ENCODE peak calls at places on chromosomes 11 and 22, in ten cellular contexts. G, A, K, J, W, H, E, Y, P and I are unnamed samples.
A peak's percentile ranks its signal among the peaks of the same experiment; 100 is the strongest.

GRCh38 chr22:48520207-48520606 is 1307.5 kb downstream of the BRD1 start:
- DNase-seq in G (no peak), A (no peak), K (no peak), J (no peak), W (no peak), H (no peak), E (no peak), Y (no peak), P (no peak), I (no peak)

GRCh38 chr22:17919276-17920144 is 104.9 kb downstream of the MICAL3 start:
- DNase-seq in G (no peak), A (no peak), K (no peak), J (peak; percentile 59), W (no peak), H (no peak), E (no peak), Y (no peak), P (peak; percentile 71), I (no peak)

GRCh38 chr11:2582958-2583604 is 116.7 kb downstream of the KCNQ1OT1 start:
- DNase-seq in G (peak; percentile 17), A (no peak), K (peak; percentile 10), J (no peak), W (no peak), H (peak; percentile 6), E (peak; percentile 16), Y (no peak), P (peak; percentile 57), I (peak; percentile 24)

GRCh38 chr11:35218956-35219355 is 80.0 kb downstream of the CD44 start:
- DNase-seq in G (no peak), A (no peak), K (no peak), J (no peak), W (no peak), H (no peak), E (no peak), Y (no peak), P (no peak), I (no peak)

GRCh38 chr22:39243443-39244072 is 1.2 kb downstream of the PDGFB start:
- DNase-seq in G (no peak), A (peak; percentile 23), K (no peak), J (no peak), W (no peak), H (no peak), E (no peak), Y (no peak), P (no peak), I (no peak)

GRCh38 chr11:45560935-45561330 is 104.5 kb downstream of the CHST1 start:
- DNase-seq in G (no peak), A (no peak), K (no peak), J (peak; percentile 64), W (no peak), H (no peak), E (no peak), Y (no peak), P (no peak), I (no peak)

GRCh38 chr11:66432597-66432996 is 6.1 kb downstream of the MRPL11 start:
- DNase-seq in G (no peak), A (no peak), K (no peak), J (no peak), W (no peak), H (no peak), E (no peak), Y (no peak), P (no peak), I (no peak)

GRCh38 chr11:45713573-45713972 is 48.2 kb upstream of the CHST1 start:
- DNase-seq in G (no peak), A (no peak), K (no peak), J (no peak), W (no peak), H (no peak), E (no peak), Y (no peak), P (no peak), I (no peak)

GRCh38 chr11:47394322-47395224 is 13.8 kb upstream of the SLC39A13 start:
- DNase-seq in G (peak; percentile 83), A (no peak), K (no peak), J (no peak), W (no peak), H (peak; percentile 60), E (no peak), Y (peak; percentile 64), P (peak; percentile 61), I (peak; percentile 52)

GRCh38 chr11:80487952-80488351 is 1047.1 kb upstream of the TENM4 start:
- DNase-seq in G (no peak), A (no peak), K (no peak), J (no peak), W (no peak), H (no peak), E (no peak), Y (no peak), P (no peak), I (no peak)

GRCh38 chr11:15754221-15754620 is 602.1 kb downstream of the SOX6 start:
- DNase-seq in G (no peak), A (no peak), K (no peak), J (no peak), W (no peak), H (no peak), E (no peak), Y (no peak), P (no peak), I (no peak)

GRCh38 chr11:83773950-83774880 is 488.0 kb upstream of the CCDC90B start:
- DNase-seq in G (no peak), A (no peak), K (no peak), J (no peak), W (no peak), H (no peak), E (no peak), Y (no peak), P (no peak), I (no peak)

GRCh38 chr11:69241844-69242582 is 51.9 kb upstream of the MYEOV start:
- DNase-seq in G (no peak), A (no peak), K (no peak), J (no peak), W (no peak), H (no peak), E (no peak), Y (no peak), P (no peak), I (no peak)

GRCh38 chr11:43401252-43401651 is 42.5 kb downstream of the TTC17 start:
- DNase-seq in G (no peak), A (no peak), K (no peak), J (no peak), W (no peak), H (no peak), E (no peak), Y (no peak), P (no peak), I (no peak)
- TF ChIP-seq EP300 in G (no peak), A (no peak), K (no peak), J (no peak), W (no peak), H (no peak), E (no peak), Y (no peak), P (no peak), I (no peak)

GRCh38 chr11:130211144-130211543 is 51.6 kb downstream of the ST14 start:
- DNase-seq in G (peak; percentile 10), A (no peak), K (no peak), J (no peak), W (peak; percentile 64), H (no peak), E (no peak), Y (no peak), P (no peak), I (no peak)

GRCh38 chr11:130211781-130212401 is 52.3 kb downstream of the ST14 start:
- DNase-seq in G (peak; percentile 16), A (no peak), K (no peak), J (no peak), W (peak; percentile 66), H (peak; percentile 6), E (no peak), Y (no peak), P (peak; percentile 48), I (peak; percentile 20)

GRCh38 chr11:130213979-130214281 is 54.3 kb downstream of the ST14 start:
- DNase-seq in G (peak; percentile 11), A (no peak), K (no peak), J (no peak), W (peak; percentile 57), H (no peak), E (no peak), Y (no peak), P (no peak), I (peak; percentile 7)

GRCh38 chr11:130213143-130213978 is 53.8 kb downstream of the ST14 start:
- DNase-seq in G (peak; percentile 72), A (peak; percentile 58), K (no peak), J (peak; percentile 94), W (peak; percentile 88), H (peak; percentile 75), E (peak; percentile 45), Y (peak; percentile 88), P (peak; percentile 77), I (peak; percentile 74)

DNA sequence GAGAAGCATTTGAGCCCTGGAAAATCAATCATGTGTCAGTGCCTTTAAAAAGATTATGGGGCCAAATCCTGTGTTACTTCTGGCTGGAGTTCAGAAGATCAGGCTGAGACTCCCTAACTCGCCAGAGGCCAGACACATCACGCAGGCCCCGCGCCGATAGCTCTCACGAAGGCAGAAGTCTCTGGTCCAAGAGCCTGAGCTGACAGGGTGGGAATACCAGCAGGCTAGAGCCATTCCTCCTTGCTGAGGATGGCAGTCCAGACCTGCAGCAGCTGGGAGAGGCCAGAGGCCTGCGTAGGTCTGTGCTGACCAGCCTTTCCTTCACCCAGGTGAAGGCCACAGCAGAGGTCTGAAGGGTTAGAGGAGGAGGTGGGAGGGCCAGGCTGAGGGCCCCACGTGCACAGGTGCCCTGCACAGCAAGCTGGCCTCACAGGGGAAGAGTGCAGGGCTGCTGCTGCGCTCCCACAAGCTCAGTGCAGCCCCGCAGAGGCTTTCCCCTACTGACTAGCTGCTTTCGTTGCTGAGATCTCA is 52.9 kb downstream of the ST14 start:
- DNase-seq in G (peak; percentile 8), A (no peak), K (no peak), J (peak; percentile 41), W (peak; percentile 90), H (peak; percentile 9), E (no peak), Y (no peak), P (peak; percentile 55), I (peak; percentile 22)
- TF ChIP-seq EP300 in G (no peak), A (no peak), K (no peak), J (no peak), W (no peak), H (no peak), E (no peak), Y (no peak), P (no peak), I (no peak)

DNA sequence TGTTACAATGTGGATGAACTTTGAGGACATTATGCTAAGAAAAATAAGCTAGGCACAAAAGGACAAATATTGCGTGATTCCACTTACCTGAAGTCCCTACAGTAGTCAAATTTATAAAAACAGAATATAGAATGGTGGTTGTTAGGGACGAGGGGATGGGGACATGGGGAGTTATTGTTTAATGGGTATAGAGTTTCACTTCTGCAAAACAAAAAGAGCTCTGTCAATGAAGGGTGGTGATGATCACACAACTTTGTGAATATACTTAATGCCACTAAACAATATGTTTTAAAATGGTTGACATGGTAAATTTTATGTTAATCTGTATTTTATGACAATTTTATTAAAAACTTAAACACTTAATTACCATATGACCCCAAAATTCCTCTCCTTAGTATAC is 26.1 kb downstream of the INTS4 start:
- DNase-seq in G (no peak), A (no peak), K (no peak), J (no peak), W (no peak), H (no peak), E (no peak), Y (no peak), P (no peak), I (no peak)
- TF ChIP-seq EP300 in G (no peak), A (no peak), K (no peak), J (no peak), W (no peak), H (no peak), E (no peak), Y (no peak), P (no peak), I (no peak)

GRCh38 chr11:113690619-113691569 is 15.2 kb downstream of the TMPRSS5 start:
- DNase-seq in G (no peak), A (peak; percentile 70), K (peak; percentile 23), J (peak; percentile 80), W (no peak), H (peak; percentile 80), E (no peak), Y (peak; percentile 92), P (no peak), I (peak; percentile 75)
- TF ChIP-seq EP300 in G (no peak), A (no peak), K (peak; percentile 16), J (no peak), W (no peak), H (no peak), E (no peak), Y (peak; percentile 45), P (no peak), I (no peak)